ENCODE peak calls at places on chromosome 4, in seven cellular contexts. W is stimulated activated CD4-positive, alpha-beta T cell treated with anti-CD3 and anti-CD28 coated beads, Interleukin-15, amount 100 ng/mL, for 24 hours; H is endodermal cell; A is NCI-H524 treated with DMSO at 0.1 percent for 48 hours; D is caudate nucleus; O is left ventricle myocardium superior; M is dorsolateral prefrontal cortex. Q is an unnamed sample.

GRCh38 chr4:123826896-123827295 is 430.3 kb downstream of the SPRY1 start:
- DNase-seq in H (no peak), O (peak; percentile 25), D (no peak), A (no peak), W (no peak), M (no peak), Q (no peak)

GRCh38 chr4:177182156-177182555 is 127.5 kb upstream of the NEIL3 start:
- DNase-seq in D (no peak), H (no peak), W (no peak), A (no peak), M (no peak), O (no peak), Q (no peak)

GRCh38 chr4:67436742-67437141 is 108.6 kb downstream of the CENPC start:
- DNase-seq in O (no peak), D (no peak), A (no peak), H (no peak), W (no peak), M (no peak), Q (no peak)

GRCh38 chr4:86233681-86234080 is 126.2 kb downstream of the MAPK10 start:
- DNase-seq in H (no peak), M (no peak), O (no peak), D (no peak), A (no peak), W (no peak), Q (no peak)

GRCh38 chr4:54945838-54946237 is 179.6 kb downstream of the KDR start:
- DNase-seq in O (no peak), A (no peak), D (no peak), H (no peak), M (no peak), W (no peak), Q (peak; percentile 17)

GRCh38 chr4:24102621-24103020 is 212.8 kb upstream of the PPARGC1A start:
- DNase-seq in A (no peak), H (no peak), D (no peak), O (no peak), M (no peak), W (no peak), Q (no peak)

GRCh38 chr4:8117278-8117682 is 41.3 kb downstream of the ABLIM2 start:
- DNase-seq in A (no peak), D (no peak), M (no peak), W (peak; percentile 63), O (peak; percentile 58), H (peak; percentile 95), Q (peak; percentile 37)

GRCh38 chr4:88857588-88857987 is 160.0 kb upstream of the NAP1L5 start:
- DNase-seq in W (no peak), D (no peak), H (no peak), M (no peak), A (no peak), O (no peak), Q (no peak)

GRCh38 chr4:89438102-89438831 is 130.7 kb upstream of the GPRIN3 start:
- DNase-seq in D (no peak), W (peak; percentile 61), H (peak; percentile 87), O (no peak), A (peak; percentile 5), M (no peak), Q (peak; percentile 67)

GRCh38 chr4:108950158-108950915 is 187.5 kb upstream of the ETNPPL start:
- DNase-seq in W (no peak), A (no peak), M (no peak), H (no peak), D (no peak), O (no peak), Q (no peak)

GRCh38 chr4:108730579-108730978 is 32.3 kb downstream of the ETNPPL start:
- DNase-seq in H (no peak), W (no peak), D (no peak), M (no peak), A (no peak), O (no peak), Q (no peak)

GRCh38 chr4:188958346-188958745 is 819.1 kb downstream of the TRIML1 start:
- DNase-seq in O (no peak), M (no peak), D (no peak), H (no peak), W (no peak), A (no peak), Q (no peak)

GRCh38 chr4:55018521-55018920 is 106.9 kb downstream of the KDR start:
- DNase-seq in O (no peak), M (no peak), W (no peak), D (no peak), A (no peak), H (no peak), Q (no peak)

GRCh38 chr4:83490876-83491450 is 6.1 kb upstream of the ABRAXAS1 start:
- DNase-seq in M (no peak), O (no peak), W (no peak), D (no peak), A (no peak), H (no peak), Q (peak; percentile 16)

GRCh38 chr4:110663738-110664444 is 41.0 kb upstream of the PITX2 start:
- DNase-seq in M (no peak), O (no peak), W (no peak), A (no peak), H (no peak), D (no peak), Q (no peak)

GRCh38 chr4:102843938-102844337 is 16.6 kb upstream of the UBE2D3 start:
- DNase-seq in W (no peak), O (no peak), H (no peak), M (no peak), D (no peak), A (no peak), Q (no peak)

GRCh38 chr4:173318648-173319211 is 15.4 kb downstream of the HMGB2 start:
- DNase-seq in D (no peak), H (no peak), W (no peak), O (no peak), A (no peak), M (no peak), Q (no peak)